ENCODE peak calls at places on chromosomes 5 and 9, in seven cellular contexts. One of them, this sample, is unnamed. For H3K4me1, the result is how much of the 10 kb centered on the place peaks cover.

GRCh38 chr5:31196309-31196708 is 2.8 kb downstream of the CDH6 start:
- DNase-seq in mesendoderm: peak
- DNase-seq in heart right ventricle: no peak
- DNase-seq in heart left ventricle: no peak
- DNase-seq in right atrium auricular region: no peak
- DNase-seq in NT2/D1: no peak
- DNase-seq in right lobe of liver: no peak
- DNase-seq in this sample: no peak

GRCh38 chr5:93589812-93590215 is 6.8 kb downstream of the NR2F1 start:
- DNase-seq in mesendoderm: no peak
- DNase-seq in heart right ventricle: no peak
- DNase-seq in heart left ventricle: no peak
- DNase-seq in right atrium auricular region: no peak
- DNase-seq in NT2/D1: no peak
- DNase-seq in right lobe of liver: no peak
- DNase-seq in this sample: no peak

GRCh38 chr9:33374634-33375237 is 27.6 kb downstream of the AQP7 start:
- DNase-seq in mesendoderm: peak
- DNase-seq in heart right ventricle: peak
- DNase-seq in heart left ventricle: peak
- DNase-seq in right atrium auricular region: peak
- DNase-seq in NT2/D1: peak
- DNase-seq in right lobe of liver: peak
- DNase-seq in this sample: peak

GRCh38 chr5:54679686-54680085 is 162.1 kb downstream of the SNX18 start:
- DNase-seq in mesendoderm: no peak
- DNase-seq in heart right ventricle: no peak
- DNase-seq in heart left ventricle: no peak
- DNase-seq in right atrium auricular region: no peak
- DNase-seq in NT2/D1: no peak
- DNase-seq in right lobe of liver: no peak
- DNase-seq in this sample: no peak

GRCh38 chr5:34486160-34486765 is 169.9 kb upstream of the RAI14 start:
- DNase-seq in mesendoderm: peak
- DNase-seq in heart right ventricle: peak
- DNase-seq in heart left ventricle: peak
- DNase-seq in right atrium auricular region: peak
- DNase-seq in NT2/D1: peak
- DNase-seq in right lobe of liver: peak
- DNase-seq in this sample: peak

GRCh38 chr9:74521009-74521408 is 23.9 kb downstream of the RORB start:
- DNase-seq in mesendoderm: no peak
- DNase-seq in heart right ventricle: no peak
- DNase-seq in heart left ventricle: no peak
- DNase-seq in right atrium auricular region: no peak
- DNase-seq in NT2/D1: no peak
- DNase-seq in right lobe of liver: no peak
- DNase-seq in this sample: no peak

GRCh38 chr5:32443145-32443540 is 1.4 kb downstream of the ZFR start:
- DNase-seq in mesendoderm: no peak
- DNase-seq in heart right ventricle: no peak
- DNase-seq in heart left ventricle: no peak
- DNase-seq in right atrium auricular region: no peak
- DNase-seq in NT2/D1: no peak
- DNase-seq in right lobe of liver: no peak
- DNase-seq in this sample: no peak

GRCh38 chr9:86783884-86784283 is 163.4 kb downstream of the GAS1 start:
- DNase-seq in mesendoderm: peak
- DNase-seq in heart right ventricle: no peak
- DNase-seq in heart left ventricle: no peak
- DNase-seq in right atrium auricular region: no peak
- DNase-seq in NT2/D1: no peak
- DNase-seq in right lobe of liver: no peak
- DNase-seq in this sample: no peak

GRCh38 chr9:76592105-76593010 is 133.4 kb downstream of the GCNT1 start:
- DNase-seq in mesendoderm: peak
- DNase-seq in heart right ventricle: no peak
- DNase-seq in heart left ventricle: no peak
- DNase-seq in right atrium auricular region: no peak
- DNase-seq in NT2/D1: peak
- DNase-seq in right lobe of liver: no peak
- DNase-seq in this sample: no peak

GRCh38 chr5:157361865-157362465 is 96.0 kb downstream of the CYFIP2 start:
- DNase-seq in mesendoderm: peak
- DNase-seq in heart right ventricle: no peak
- DNase-seq in heart left ventricle: no peak
- DNase-seq in right atrium auricular region: peak
- DNase-seq in NT2/D1: no peak
- DNase-seq in right lobe of liver: no peak
- DNase-seq in this sample: no peak

GRCh38 chr9:131625848-131626670 is 80.7 kb downstream of the PRRT1B start:
- DNase-seq in mesendoderm: no peak
- DNase-seq in heart right ventricle: no peak
- DNase-seq in heart left ventricle: no peak
- DNase-seq in right atrium auricular region: no peak
- DNase-seq in NT2/D1: no peak
- DNase-seq in right lobe of liver: no peak
- DNase-seq in this sample: no peak

GRCh38 chr9:137823986-137824771 is 53.4 kb upstream of the CACNA1B start:
- DNase-seq in mesendoderm: no peak
- DNase-seq in heart right ventricle: no peak
- DNase-seq in heart left ventricle: no peak
- DNase-seq in right atrium auricular region: no peak
- DNase-seq in NT2/D1: no peak
- DNase-seq in right lobe of liver: no peak
- DNase-seq in this sample: no peak

GRCh38 chr5:175728885-175729828 is 71.3 kb downstream of the HRH2 start:
- DNase-seq in mesendoderm: peak
- DNase-seq in heart right ventricle: no peak
- DNase-seq in heart left ventricle: peak
- DNase-seq in right atrium auricular region: no peak
- DNase-seq in NT2/D1: no peak
- DNase-seq in right lobe of liver: no peak
- DNase-seq in this sample: no peak

GRCh38 chr9:129962889-129963703 is 79.9 kb downstream of the FNBP1 start:
- DNase-seq in mesendoderm: peak
- DNase-seq in heart right ventricle: peak
- DNase-seq in heart left ventricle: peak
- DNase-seq in right atrium auricular region: peak
- DNase-seq in NT2/D1: peak
- DNase-seq in right lobe of liver: no peak
- DNase-seq in this sample: no peak

GRCh38 chr5:152505442-152506042 is 100.5 kb upstream of the NMUR2 start:
- DNase-seq in mesendoderm: peak
- DNase-seq in heart right ventricle: peak
- DNase-seq in heart left ventricle: peak
- DNase-seq in right atrium auricular region: no peak
- DNase-seq in NT2/D1: peak
- DNase-seq in right lobe of liver: no peak
- DNase-seq in this sample: peak

GRCh38 chr5:107092695-107093094 is 578.0 kb downstream of the EFNA5 start:
- DNase-seq in mesendoderm: no peak
- DNase-seq in heart right ventricle: no peak
- DNase-seq in heart left ventricle: no peak
- DNase-seq in right atrium auricular region: no peak
- DNase-seq in NT2/D1: no peak
- DNase-seq in right lobe of liver: no peak
- DNase-seq in this sample: no peak

GRCh38 chr5:22109315-22109714 is 743.8 kb downstream of the CDH12 start:
- DNase-seq in mesendoderm: no peak
- DNase-seq in heart right ventricle: no peak
- DNase-seq in heart left ventricle: no peak
- DNase-seq in right atrium auricular region: no peak
- DNase-seq in NT2/D1: no peak
- DNase-seq in right lobe of liver: no peak
- DNase-seq in this sample: no peak

GRCh38 chr9:70080481-70081119 is 37.0 kb downstream of the MAMDC2 start:
- DNase-seq in mesendoderm: peak
- DNase-seq in heart right ventricle: peak
- DNase-seq in heart left ventricle: peak
- DNase-seq in right atrium auricular region: peak
- DNase-seq in NT2/D1: no peak
- DNase-seq in right lobe of liver: no peak
- DNase-seq in this sample: peak

GRCh38 chr5:126234563-126235195 is 188.5 kb upstream of the GRAMD2B start:
- DNase-seq in mesendoderm: peak
- DNase-seq in heart right ventricle: no peak
- DNase-seq in heart left ventricle: no peak
- DNase-seq in right atrium auricular region: no peak
- DNase-seq in NT2/D1: peak
- DNase-seq in right lobe of liver: no peak
- DNase-seq in this sample: no peak

GRCh38 chr5:138849439-138849838 is 25.7 kb downstream of the LRRTM2 start:
- DNase-seq in mesendoderm: no peak
- DNase-seq in heart right ventricle: no peak
- DNase-seq in heart left ventricle: no peak
- DNase-seq in right atrium auricular region: no peak
- DNase-seq in NT2/D1: no peak
- DNase-seq in right lobe of liver: no peak
- DNase-seq in this sample: no peak

DNA sequence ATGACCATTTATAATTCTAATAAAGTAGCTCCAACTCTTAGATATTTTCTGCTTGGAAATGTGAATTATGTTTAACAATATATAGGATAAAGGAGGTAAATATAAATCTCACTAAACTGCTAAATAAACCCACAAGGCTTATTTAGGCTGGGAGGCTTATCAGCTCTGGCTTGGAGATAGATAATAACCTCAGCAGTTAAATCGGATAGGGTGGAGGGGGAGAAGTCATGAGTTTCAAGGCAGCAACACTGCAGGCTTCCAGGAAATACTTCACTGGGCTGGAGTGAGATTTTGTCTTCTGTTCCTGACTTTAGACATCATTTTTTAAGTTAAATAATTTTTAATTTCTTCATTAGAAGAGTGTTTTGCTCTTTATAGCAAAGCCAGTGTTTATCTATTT is 80.0 kb upstream of the ITGA2 start:
- DNase-seq in mesendoderm: peak
- DNase-seq in heart right ventricle: peak
- DNase-seq in heart left ventricle: no peak
- DNase-seq in right atrium auricular region: no peak
- DNase-seq in NT2/D1: no peak
- DNase-seq in right lobe of liver: no peak
- DNase-seq in this sample: no peak
- H3K4me1 ChIP-seq in mesendoderm: under half
- H3K4me1 ChIP-seq in heart right ventricle: under half
- H3K4me1 ChIP-seq in heart left ventricle: under half
- H3K4me1 ChIP-seq in right atrium auricular region: under half
- H3K4me1 ChIP-seq in NT2/D1: under half
- H3K4me1 ChIP-seq in right lobe of liver: under half
- H3K4me1 ChIP-seq in this sample: under half

GRCh38 chr9:107587175-107587963 is 97.8 kb upstream of the KLF4 start:
- DNase-seq in mesendoderm: no peak
- DNase-seq in heart right ventricle: peak
- DNase-seq in heart left ventricle: peak
- DNase-seq in right atrium auricular region: peak
- DNase-seq in NT2/D1: no peak
- DNase-seq in right lobe of liver: peak
- DNase-seq in this sample: peak
- H3K4me3 ChIP-seq in mesendoderm: no peak
- H3K4me3 ChIP-seq in heart right ventricle: peak
- H3K4me3 ChIP-seq in heart left ventricle: peak
- H3K4me3 ChIP-seq in right atrium auricular region: no peak
- H3K4me3 ChIP-seq in NT2/D1: no peak
- H3K4me3 ChIP-seq in right lobe of liver: peak
- H3K4me3 ChIP-seq in this sample: no peak

GRCh38 chr9:120563044-120563443 is 16.9 kb downstream of the CDK5RAP2 start:
- DNase-seq in mesendoderm: no peak
- DNase-seq in heart right ventricle: no peak
- DNase-seq in heart left ventricle: peak
- DNase-seq in right atrium auricular region: no peak
- DNase-seq in NT2/D1: no peak
- DNase-seq in right lobe of liver: no peak
- DNase-seq in this sample: no peak
- H3K4me1 ChIP-seq in mesendoderm: under half
- H3K4me1 ChIP-seq in heart right ventricle: under half
- H3K4me1 ChIP-seq in heart left ventricle: under half
- H3K4me1 ChIP-seq in right atrium auricular region: under half
- H3K4me1 ChIP-seq in NT2/D1: under half
- H3K4me1 ChIP-seq in right lobe of liver: under half
- H3K4me1 ChIP-seq in this sample: under half

GRCh38 chr5:17743580-17744435 is 109.5 kb downstream of the TAF11L14 start:
- DNase-seq in mesendoderm: peak
- DNase-seq in heart right ventricle: no peak
- DNase-seq in heart left ventricle: no peak
- DNase-seq in right atrium auricular region: no peak
- DNase-seq in NT2/D1: no peak
- DNase-seq in right lobe of liver: no peak
- DNase-seq in this sample: no peak

GRCh38 chr5:17748196-17748595 is 113.9 kb downstream of the TAF11L14 start:
- DNase-seq in mesendoderm: no peak
- DNase-seq in heart right ventricle: no peak
- DNase-seq in heart left ventricle: no peak
- DNase-seq in right atrium auricular region: no peak
- DNase-seq in NT2/D1: no peak
- DNase-seq in right lobe of liver: no peak
- DNase-seq in this sample: no peak
- H3K4me3 ChIP-seq in mesendoderm: no peak
- H3K4me3 ChIP-seq in heart right ventricle: no peak
- H3K4me3 ChIP-seq in heart left ventricle: no peak
- H3K4me3 ChIP-seq in right atrium auricular region: no peak
- H3K4me3 ChIP-seq in NT2/D1: no peak
- H3K4me3 ChIP-seq in right lobe of liver: no peak
- H3K4me3 ChIP-seq in this sample: no peak

GRCh38 chr9:88747768-88748167 is 212.8 kb downstream of the NXNL2 start:
- DNase-seq in mesendoderm: peak
- DNase-seq in heart right ventricle: no peak
- DNase-seq in heart left ventricle: peak
- DNase-seq in right atrium auricular region: peak
- DNase-seq in NT2/D1: peak
- DNase-seq in right lobe of liver: no peak
- DNase-seq in this sample: no peak

GRCh38 chr9:88746029-88746743 is 211.2 kb downstream of the NXNL2 start:
- DNase-seq in mesendoderm: no peak
- DNase-seq in heart right ventricle: no peak
- DNase-seq in heart left ventricle: peak
- DNase-seq in right atrium auricular region: no peak
- DNase-seq in NT2/D1: no peak
- DNase-seq in right lobe of liver: no peak
- DNase-seq in this sample: peak

GRCh38 chr9:88742483-88742882 is 207.5 kb downstream of the NXNL2 start:
- DNase-seq in mesendoderm: no peak
- DNase-seq in heart right ventricle: no peak
- DNase-seq in heart left ventricle: peak
- DNase-seq in right atrium auricular region: no peak
- DNase-seq in NT2/D1: no peak
- DNase-seq in right lobe of liver: no peak
- DNase-seq in this sample: peak

GRCh38 chr9:88746744-88747398 is 211.9 kb downstream of the NXNL2 start:
- DNase-seq in mesendoderm: peak
- DNase-seq in heart right ventricle: no peak
- DNase-seq in heart left ventricle: no peak
- DNase-seq in right atrium auricular region: no peak
- DNase-seq in NT2/D1: peak
- DNase-seq in right lobe of liver: no peak
- DNase-seq in this sample: no peak

GRCh38 chr9:88745281-88746001 is 210.5 kb downstream of the NXNL2 start:
- DNase-seq in mesendoderm: no peak
- DNase-seq in heart right ventricle: no peak
- DNase-seq in heart left ventricle: no peak
- DNase-seq in right atrium auricular region: no peak
- DNase-seq in NT2/D1: no peak
- DNase-seq in right lobe of liver: no peak
- DNase-seq in this sample: no peak
- H3K4me1 ChIP-seq in mesendoderm: under half
- H3K4me1 ChIP-seq in heart right ventricle: half or more
- H3K4me1 ChIP-seq in heart left ventricle: under half
- H3K4me1 ChIP-seq in right atrium auricular region: under half
- H3K4me1 ChIP-seq in NT2/D1: under half
- H3K4me1 ChIP-seq in right lobe of liver: under half
- H3K4me1 ChIP-seq in this sample: under half